ENCODE peak calls at places on chromosomes 2 and 18, in six cellular contexts. One of them, this sample, is unnamed.

GRCh38 chr2:151230627-151231026 is 31.0 kb downstream of the RBM43 start:
- DNase-seq in HT1080: no peak
- DNase-seq in T1000: no peak
- DNase-seq in Ammon's horn: no peak
- DNase-seq in cardiac fibroblast: no peak
- DNase-seq in naive thymus-derived CD8-positive, alpha-beta T cell: no peak
- DNase-seq in this sample: no peak

GRCh38 chr18:24160086-24160485 is 21.2 kb downstream of the CABYR start:
- DNase-seq in Ammon's horn: no peak
- DNase-seq in HT1080: peak; percentile 13
- DNase-seq in cardiac fibroblast: no peak
- DNase-seq in T1000: no peak
- DNase-seq in naive thymus-derived CD8-positive, alpha-beta T cell: no peak
- DNase-seq in this sample: no peak

GRCh38 chr2:128325665-128326181 is 7.1 kb upstream of the HS6ST1 start:
- DNase-seq in Ammon's horn: no peak
- DNase-seq in HT1080: no peak
- DNase-seq in T1000: no peak
- DNase-seq in naive thymus-derived CD8-positive, alpha-beta T cell: no peak
- DNase-seq in cardiac fibroblast: no peak
- DNase-seq in this sample: no peak

GRCh38 chr18:39742015-39742466 is 2176.4 kb upstream of the CELF4 start:
- DNase-seq in HT1080: no peak
- DNase-seq in naive thymus-derived CD8-positive, alpha-beta T cell: no peak
- DNase-seq in cardiac fibroblast: no peak
- DNase-seq in T1000: no peak
- DNase-seq in Ammon's horn: no peak
- DNase-seq in this sample: no peak

GRCh38 chr2:105739944-105740734 is 4.6 kb upstream of the NCK2 start:
- DNase-seq in naive thymus-derived CD8-positive, alpha-beta T cell: no peak
- DNase-seq in cardiac fibroblast: no peak
- DNase-seq in T1000: no peak
- DNase-seq in Ammon's horn: no peak
- DNase-seq in HT1080: no peak
- DNase-seq in this sample: no peak

GRCh38 chr18:27004056-27004829 is 138.7 kb upstream of the AQP4 start:
- DNase-seq in T1000: no peak
- DNase-seq in HT1080: no peak
- DNase-seq in naive thymus-derived CD8-positive, alpha-beta T cell: no peak
- DNase-seq in Ammon's horn: peak; percentile 42
- DNase-seq in cardiac fibroblast: peak; percentile 30
- DNase-seq in this sample: no peak

GRCh38 chr18:21191596-21192307 is 50.3 kb upstream of the GREB1L start:
- DNase-seq in cardiac fibroblast: peak; percentile 78
- DNase-seq in Ammon's horn: peak; percentile 87
- DNase-seq in HT1080: peak; percentile 45
- DNase-seq in naive thymus-derived CD8-positive, alpha-beta T cell: no peak
- DNase-seq in T1000: no peak
- DNase-seq in this sample: peak; percentile 6

GRCh38 chr2:180324191-180324590 is 317.1 kb upstream of the CWC22 start:
- DNase-seq in Ammon's horn: no peak
- DNase-seq in HT1080: no peak
- DNase-seq in T1000: no peak
- DNase-seq in naive thymus-derived CD8-positive, alpha-beta T cell: no peak
- DNase-seq in cardiac fibroblast: no peak
- DNase-seq in this sample: no peak